ENCODE peak calls at places on chromosomes 16 and 17, in six cellular contexts. One of them, this sample, is unnamed. For H3K4me1, the result is how much of the 10 kb centered on the place peaks cover.

GRCh38 chr16:28591355-28591754 is 5.5 kb downstream of the SULT1A2 start:
- DNase-seq in Caco-2: no peak
- DNase-seq in prostate gland: no peak
- DNase-seq in ovary: no peak
- DNase-seq in right cardiac atrium: no peak
- DNase-seq in neural progenitor cell: no peak
- DNase-seq in this sample: no peak

GRCh38 chr16:86942469-86943175 is 364.3 kb downstream of the FOXL1 start:
- DNase-seq in ovary: no peak
- DNase-seq in neural progenitor cell: no peak
- DNase-seq in right cardiac atrium: no peak
- DNase-seq in Caco-2: no peak
- DNase-seq in prostate gland: no peak
- DNase-seq in this sample: no peak

GRCh38 chr17:11330871-11331270 is 89.9 kb downstream of the SHISA6 start:
- DNase-seq in ovary: peak
- DNase-seq in prostate gland: no peak
- DNase-seq in right cardiac atrium: no peak
- DNase-seq in neural progenitor cell: peak
- DNase-seq in Caco-2: no peak
- DNase-seq in this sample: no peak

GRCh38 chr17:7677388-7678067 is 9.8 kb downstream of the TP53 start:
- DNase-seq in right cardiac atrium: no peak
- DNase-seq in neural progenitor cell: peak
- DNase-seq in ovary: no peak
- DNase-seq in Caco-2: no peak
- DNase-seq in prostate gland: no peak
- DNase-seq in this sample: no peak

GRCh38 chr17:48144976-48145798 is 37.6 kb downstream of the SNX11 start:
- DNase-seq in right cardiac atrium: no peak
- DNase-seq in Caco-2: peak
- DNase-seq in neural progenitor cell: no peak
- DNase-seq in ovary: no peak
- DNase-seq in prostate gland: no peak
- DNase-seq in this sample: no peak

GRCh38 chr17:17191961-17192381 is 14.2 kb downstream of the PLD6 start:
- DNase-seq in right cardiac atrium: no peak
- DNase-seq in neural progenitor cell: no peak
- DNase-seq in Caco-2: no peak
- DNase-seq in ovary: no peak
- DNase-seq in prostate gland: no peak
- DNase-seq in this sample: no peak

GRCh38 chr16:52068447-52069074 is 478.4 kb downstream of the TOX3 start:
- DNase-seq in neural progenitor cell: peak
- DNase-seq in prostate gland: peak
- DNase-seq in ovary: no peak
- DNase-seq in right cardiac atrium: no peak
- DNase-seq in Caco-2: peak
- DNase-seq in this sample: no peak

GRCh38 chr17:2233441-2233947 is 70.1 kb downstream of the SMG6 start:
- DNase-seq in Caco-2: no peak
- DNase-seq in neural progenitor cell: no peak
- DNase-seq in prostate gland: no peak
- DNase-seq in ovary: no peak
- DNase-seq in right cardiac atrium: peak
- DNase-seq in this sample: peak

GRCh38 chr16:24754543-24754942 is 25.1 kb downstream of the TNRC6A start:
- DNase-seq in ovary: no peak
- DNase-seq in prostate gland: no peak
- DNase-seq in right cardiac atrium: no peak
- DNase-seq in neural progenitor cell: no peak
- DNase-seq in Caco-2: no peak
- DNase-seq in this sample: no peak

GRCh38 chr16:70740919-70741778 is 55.3 kb upstream of the MTSS2 start:
- DNase-seq in neural progenitor cell: no peak
- DNase-seq in Caco-2: no peak
- DNase-seq in right cardiac atrium: no peak
- DNase-seq in ovary: no peak
- DNase-seq in prostate gland: no peak
- DNase-seq in this sample: no peak

GRCh38 chr17:77726549-77726957 is 231.9 kb upstream of the TNRC6C start:
- DNase-seq in neural progenitor cell: no peak
- DNase-seq in ovary: no peak
- DNase-seq in Caco-2: no peak
- DNase-seq in right cardiac atrium: no peak
- DNase-seq in prostate gland: no peak
- DNase-seq in this sample: no peak

GRCh38 chr17:41792835-41793748 is 6.6 kb upstream of the JUP start:
- DNase-seq in right cardiac atrium: peak
- DNase-seq in neural progenitor cell: peak
- DNase-seq in ovary: peak
- DNase-seq in Caco-2: peak
- DNase-seq in prostate gland: peak
- DNase-seq in this sample: no peak

GRCh38 chr17:28518132-28518531 is 12.0 kb downstream of the FOXN1 start:
- DNase-seq in right cardiac atrium: no peak
- DNase-seq in Caco-2: no peak
- DNase-seq in neural progenitor cell: no peak
- DNase-seq in prostate gland: no peak
- DNase-seq in ovary: no peak
- DNase-seq in this sample: no peak

GRCh38 chr16:66399930-66400329 is 27.2 kb upstream of the BEAN1 start:
- DNase-seq in prostate gland: no peak
- DNase-seq in ovary: no peak
- DNase-seq in neural progenitor cell: peak
- DNase-seq in Caco-2: no peak
- DNase-seq in right cardiac atrium: peak
- DNase-seq in this sample: no peak

GRCh38 chr17:27906623-27907022 is 13.5 kb upstream of the LYRM9 start:
- DNase-seq in right cardiac atrium: no peak
- DNase-seq in neural progenitor cell: no peak
- DNase-seq in prostate gland: no peak
- DNase-seq in ovary: no peak
- DNase-seq in Caco-2: peak
- DNase-seq in this sample: peak

GRCh38 chr16:50297301-50298074 is 31.1 kb downstream of the ADCY7 start:
- DNase-seq in right cardiac atrium: no peak
- DNase-seq in Caco-2: peak
- DNase-seq in prostate gland: no peak
- DNase-seq in neural progenitor cell: no peak
- DNase-seq in ovary: peak
- DNase-seq in this sample: no peak

GRCh38 chr16:88773812-88774291 is 11.2 kb downstream of the PIEZO1 start:
- DNase-seq in right cardiac atrium: peak
- DNase-seq in prostate gland: no peak
- DNase-seq in ovary: peak
- DNase-seq in neural progenitor cell: peak
- DNase-seq in Caco-2: peak
- DNase-seq in this sample: peak

GRCh38 chr16:9092282-9092962 is 978 bp downstream of the HAPSTR1 start:
- DNase-seq in neural progenitor cell: peak
- DNase-seq in ovary: peak
- DNase-seq in prostate gland: peak
- DNase-seq in right cardiac atrium: peak
- DNase-seq in Caco-2: no peak
- DNase-seq in this sample: peak

GRCh38 chr16:57091200-57091989 is 988 bp upstream of the CPNE2 start:
- DNase-seq in Caco-2: peak
- DNase-seq in right cardiac atrium: peak
- DNase-seq in neural progenitor cell: peak
- DNase-seq in prostate gland: no peak
- DNase-seq in ovary: peak
- DNase-seq in this sample: peak

GRCh38 chr17:81345211-81346089 is 49.8 kb upstream of the BAHCC1 start:
- DNase-seq in Caco-2: peak
- DNase-seq in ovary: peak
- DNase-seq in neural progenitor cell: peak
- DNase-seq in right cardiac atrium: peak
- DNase-seq in prostate gland: peak
- DNase-seq in this sample: peak

GRCh38 chr16:66930189-66930588 is 4.0 kb downstream of the CIAO2B start:
- DNase-seq in ovary: no peak
- DNase-seq in right cardiac atrium: peak
- DNase-seq in Caco-2: no peak
- DNase-seq in prostate gland: no peak
- DNase-seq in neural progenitor cell: no peak
- DNase-seq in this sample: peak

GRCh38 chr16:53773150-53773846 is 69.3 kb downstream of the FTO start:
- DNase-seq in prostate gland: peak
- DNase-seq in Caco-2: peak
- DNase-seq in right cardiac atrium: no peak
- DNase-seq in ovary: no peak
- DNase-seq in neural progenitor cell: peak
- DNase-seq in this sample: peak

GRCh38 chr17:79842136-79842655 is 3.0 kb upstream of the CBX4 start:
- DNase-seq in prostate gland: no peak
- DNase-seq in neural progenitor cell: peak
- DNase-seq in ovary: peak
- DNase-seq in right cardiac atrium: no peak
- DNase-seq in Caco-2: peak
- DNase-seq in this sample: no peak

DNA sequence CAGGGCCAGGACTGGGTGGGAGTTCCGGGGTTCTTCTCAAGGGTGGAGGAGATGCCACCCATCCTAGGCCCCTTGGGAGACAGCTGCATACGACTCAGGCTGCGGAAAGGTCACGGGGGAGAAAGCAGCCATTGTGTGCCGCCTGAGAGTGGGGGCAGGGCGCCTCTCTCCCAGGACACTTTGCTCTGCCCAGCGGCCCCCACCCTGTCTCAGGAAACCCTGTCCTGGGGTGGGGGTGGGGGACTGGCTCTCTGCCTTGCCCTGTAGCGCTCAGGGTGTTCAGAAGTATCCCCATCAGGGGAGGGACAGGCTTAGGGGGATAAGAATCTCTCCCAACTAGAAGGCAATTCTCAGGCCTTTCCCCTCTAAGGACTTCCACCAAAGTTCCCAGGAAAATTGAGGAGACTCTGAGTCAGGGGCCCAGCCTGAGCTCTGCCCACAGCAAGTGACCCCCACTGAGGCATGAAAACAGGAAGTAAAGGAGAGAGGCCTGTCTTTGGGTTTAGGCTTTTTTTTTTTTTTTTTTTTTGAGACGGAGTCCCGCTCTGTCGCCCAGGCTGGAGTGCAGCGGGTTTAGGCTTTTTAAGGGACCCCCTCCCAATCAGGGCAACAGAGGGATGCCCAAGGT is 4.9 kb downstream of the GIT1 start:
- DNase-seq in ovary: no peak
- DNase-seq in Caco-2: no peak
- DNase-seq in prostate gland: no peak
- DNase-seq in neural progenitor cell: no peak
- DNase-seq in right cardiac atrium: peak
- DNase-seq in this sample: no peak
- H3K4me3 ChIP-seq in ovary: no peak
- H3K4me3 ChIP-seq in Caco-2: no peak
- H3K4me3 ChIP-seq in prostate gland: no peak
- H3K4me3 ChIP-seq in neural progenitor cell: no peak
- H3K4me3 ChIP-seq in right cardiac atrium: no peak
- H3K4me3 ChIP-seq in this sample: no peak

DNA sequence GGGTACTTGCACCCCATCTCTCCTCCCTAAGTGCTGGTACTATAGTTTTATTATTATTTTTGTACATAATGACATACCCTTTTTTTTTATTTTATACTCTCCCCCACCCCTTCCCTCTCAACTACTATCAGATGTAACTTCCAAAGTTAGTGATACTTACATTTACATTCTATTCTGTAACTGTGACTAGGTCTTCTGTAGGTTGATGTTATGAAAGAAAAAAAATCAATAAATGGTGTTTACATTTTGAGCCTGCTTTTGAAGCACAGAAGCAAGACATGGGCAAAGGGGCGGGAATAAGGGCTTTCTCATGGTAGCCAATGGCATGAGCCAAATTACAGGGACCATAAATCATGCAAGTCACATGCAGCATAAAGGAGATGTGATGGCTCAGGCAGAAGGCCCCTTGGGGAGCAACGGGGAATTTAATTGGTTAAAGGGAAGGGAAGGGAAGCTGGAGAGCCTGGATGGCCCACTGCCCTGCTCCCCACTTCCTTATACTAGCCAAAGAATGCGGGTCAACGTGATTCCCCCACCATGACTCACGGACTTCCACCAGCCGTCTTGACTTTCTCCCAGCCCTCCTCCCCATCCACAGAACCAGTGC is 2.4 kb upstream of the ACSF2 start:
- DNase-seq in neural progenitor cell: no peak
- DNase-seq in ovary: peak
- DNase-seq in right cardiac atrium: peak
- DNase-seq in Caco-2: peak
- DNase-seq in prostate gland: peak
- DNase-seq in this sample: no peak
- H3K4me1 ChIP-seq in neural progenitor cell: under half
- H3K4me1 ChIP-seq in ovary: under half
- H3K4me1 ChIP-seq in right cardiac atrium: under half
- H3K4me1 ChIP-seq in Caco-2: under half
- H3K4me1 ChIP-seq in prostate gland: under half
- H3K4me1 ChIP-seq in this sample: under half

GRCh38 chr17:65039349-65039988 is 17.1 kb downstream of the GNA13 start:
- DNase-seq in right cardiac atrium: no peak
- DNase-seq in neural progenitor cell: no peak
- DNase-seq in prostate gland: no peak
- DNase-seq in ovary: no peak
- DNase-seq in Caco-2: no peak
- DNase-seq in this sample: no peak

GRCh38 chr17:65042911-65043310 is 13.6 kb downstream of the GNA13 start:
- DNase-seq in Caco-2: no peak
- DNase-seq in right cardiac atrium: no peak
- DNase-seq in neural progenitor cell: no peak
- DNase-seq in prostate gland: no peak
- DNase-seq in ovary: no peak
- DNase-seq in this sample: no peak

GRCh38 chr17:65037157-65037556 is 19.4 kb downstream of the GNA13 start:
- DNase-seq in right cardiac atrium: no peak
- DNase-seq in neural progenitor cell: no peak
- DNase-seq in Caco-2: no peak
- DNase-seq in ovary: no peak
- DNase-seq in prostate gland: no peak
- DNase-seq in this sample: no peak

GRCh38 chr17:65043802-65044201 is 12.7 kb downstream of the GNA13 start:
- DNase-seq in neural progenitor cell: no peak
- DNase-seq in prostate gland: no peak
- DNase-seq in Caco-2: no peak
- DNase-seq in right cardiac atrium: no peak
- DNase-seq in ovary: no peak
- DNase-seq in this sample: peak

DNA sequence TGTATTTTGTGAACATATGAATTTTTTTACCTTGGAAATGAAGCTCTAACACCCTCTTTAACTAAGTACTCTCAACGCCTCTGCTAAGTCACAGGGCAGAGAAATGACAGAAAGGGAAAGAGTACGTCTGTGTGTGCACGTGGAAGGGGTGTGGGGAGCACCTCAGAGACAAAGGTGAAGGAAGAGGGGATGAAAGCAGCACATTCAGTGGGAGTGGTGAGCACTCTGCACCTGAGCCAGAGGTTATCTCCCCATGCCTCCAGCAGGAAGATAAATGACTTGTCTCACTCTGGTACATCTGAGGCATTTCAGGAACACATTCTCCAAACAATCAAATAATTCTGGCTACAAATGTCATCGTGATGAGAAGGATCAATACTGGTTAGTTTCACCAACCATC is 15.0 kb downstream of the GNA13 start:
- DNase-seq in right cardiac atrium: no peak
- DNase-seq in ovary: no peak
- DNase-seq in prostate gland: no peak
- DNase-seq in neural progenitor cell: no peak
- DNase-seq in Caco-2: no peak
- DNase-seq in this sample: no peak
- H3K4me3 ChIP-seq in right cardiac atrium: no peak
- H3K4me3 ChIP-seq in ovary: no peak
- H3K4me3 ChIP-seq in prostate gland: no peak
- H3K4me3 ChIP-seq in neural progenitor cell: no peak
- H3K4me3 ChIP-seq in Caco-2: no peak
- H3K4me3 ChIP-seq in this sample: no peak

GRCh38 chr17:4833941-4834501 is 881 bp downstream of the MINK1 start:
- DNase-seq in neural progenitor cell: peak
- DNase-seq in right cardiac atrium: peak
- DNase-seq in Caco-2: no peak
- DNase-seq in prostate gland: no peak
- DNase-seq in ovary: peak
- DNase-seq in this sample: peak
- H3K4me1 ChIP-seq in neural progenitor cell: under half
- H3K4me1 ChIP-seq in right cardiac atrium: under half
- H3K4me1 ChIP-seq in Caco-2: under half
- H3K4me1 ChIP-seq in prostate gland: under half
- H3K4me1 ChIP-seq in ovary: under half
- H3K4me1 ChIP-seq in this sample: under half